ENCODE peak calls at places on chromosomes 4 and X, in seven cellular contexts. Y is stomach, U is tibial nerve, N is H1, E is ovary, X is GM12878, L is A549. T is an unnamed sample.

GRCh38 chr4:121936101-121936500 is 15.8 kb downstream of the TRPC3 start:
- DNase-seq in L (no peak), N (no peak), U (no peak), E (no peak), X (no peak), Y (no peak), T (no peak)

GRCh38 chrX:23118890-23119527 is 119.2 kb downstream of the DDX53 start:
- DNase-seq in U (no peak), Y (no peak), N (no peak), L (no peak), E (no peak), X (no peak), T (no peak)

GRCh38 chr4:20925176-20925575 is 224.9 kb downstream of the PACRGL start:
- DNase-seq in Y (no peak), U (no peak), N (no peak), X (no peak), E (no peak), L (no peak), T (no peak)

GRCh38 chrX:49041683-49042529 is 1.3 kb downstream of the TFE3 start:
- DNase-seq in L (peak), N (no peak), U (no peak), E (no peak), Y (no peak), X (no peak), T (no peak)

GRCh38 chr4:42492977-42493376 is 95.7 kb downstream of the SHISA3 start:
- DNase-seq in U (no peak), X (no peak), Y (no peak), L (no peak), N (no peak), E (no peak), T (peak)

GRCh38 chr4:183443609-183444148 is 757 bp upstream of the CDKN2AIP start:
- DNase-seq in X (no peak), Y (no peak), U (peak), E (no peak), N (no peak), L (peak), T (no peak)

GRCh38 chrX:95318882-95319281 is 1365.8 kb upstream of the DIAPH2 start:
- DNase-seq in U (no peak), Y (no peak), E (no peak), L (no peak), N (no peak), X (no peak), T (no peak)

GRCh38 chr4:141540643-141541042 is 95.7 kb upstream of the IL15 start:
- DNase-seq in Y (no peak), U (no peak), X (no peak), N (no peak), L (no peak), E (no peak), T (no peak)

GRCh38 chr4:155722816-155723499 is 35.9 kb upstream of the GUCY1B1 start:
- DNase-seq in U (no peak), X (no peak), Y (no peak), E (no peak), N (no peak), L (no peak), T (no peak)

GRCh38 chr4:168076989-168077725 is 15.2 kb upstream of the ANXA10 start:
- DNase-seq in U (peak), E (peak), Y (peak), X (peak), L (peak), N (peak), T (peak)

GRCh38 chr4:70195425-70195824 is at the start of gene ODAM:
- DNase-seq in L (no peak), X (no peak), Y (no peak), U (no peak), N (no peak), E (no peak), T (no peak)

GRCh38 chr4:181897935-181898334 is 345.3 kb upstream of the TENM3 start:
- DNase-seq in L (no peak), E (no peak), X (no peak), U (no peak), N (no peak), Y (no peak), T (no peak)

GRCh38 chr4:147494301-147494700 is 13.4 kb downstream of the EDNRA start:
- DNase-seq in E (no peak), Y (no peak), L (no peak), U (no peak), N (no peak), X (no peak), T (no peak)

GRCh38 chr4:153541426-153542096 is 75.4 kb downstream of the TMEM131L start:
- DNase-seq in E (no peak), N (no peak), U (no peak), L (no peak), X (no peak), Y (no peak), T (no peak)

GRCh38 chr4:109548655-109549054 is 11.4 kb upstream of the MCUB start:
- DNase-seq in X (no peak), N (no peak), E (no peak), Y (no peak), U (no peak), L (no peak), T (no peak)

GRCh38 chrX:131633285-131633917 is 89.5 kb downstream of the OR13H1 start:
- DNase-seq in L (peak), X (peak), Y (peak), E (peak), N (peak), U (peak), T (peak)

GRCh38 chrX:125395626-125396025 is 76.0 kb downstream of the TEX13C start:
- DNase-seq in L (no peak), Y (no peak), X (no peak), E (no peak), U (no peak), N (no peak), T (no peak)

GRCh38 chr4:99381588-99382175 is 29.1 kb upstream of the ADH1C start:
- DNase-seq in L (no peak), U (no peak), Y (no peak), X (no peak), N (no peak), E (no peak), T (no peak)

GRCh38 chrX:153304988-153305736 is 16.4 kb downstream of the PNMA6F start:
- DNase-seq in N (no peak), Y (no peak), X (no peak), E (no peak), U (no peak), L (no peak), T (no peak)

GRCh38 chr4:148951346-148951745 is 509.1 kb upstream of the NR3C2 start:
- DNase-seq in U (no peak), N (no peak), Y (no peak), E (no peak), X (no peak), L (no peak), T (no peak)

GRCh38 chr4:22515145-22515887 is 550 bp downstream of the ADGRA3 start:
- DNase-seq in Y (peak), E (peak), L (peak), U (peak), N (peak), X (no peak), T (peak)

GRCh38 chr4:163556169-163556568 is 61.7 kb downstream of the TMA16 start:
- DNase-seq in X (no peak), E (no peak), L (no peak), N (no peak), Y (no peak), U (no peak), T (no peak)

GRCh38 chr4:31647776-31648175 is 927.6 kb downstream of the PCDH7 start:
- DNase-seq in X (no peak), E (no peak), L (no peak), U (no peak), Y (no peak), N (no peak), T (no peak)

GRCh38 chr4:6910340-6910959 is 824 bp downstream of the TBC1D14 start:
- DNase-seq in U (no peak), X (no peak), N (no peak), E (no peak), L (peak), Y (no peak), T (peak)

GRCh38 chr4:17197070-17197469 is 298.6 kb upstream of the LDB2 start:
- DNase-seq in X (no peak), L (no peak), U (no peak), N (no peak), E (no peak), Y (no peak), T (no peak)

GRCh38 chr4:67288964-67289363 is 256.3 kb downstream of the CENPC start:
- DNase-seq in Y (no peak), L (no peak), E (no peak), X (no peak), U (no peak), N (peak), T (no peak)

GRCh38 chr4:23260510-23260909 is 567.8 kb downstream of the GBA3 start:
- DNase-seq in U (no peak), Y (no peak), X (no peak), E (no peak), L (no peak), N (no peak), T (no peak)

GRCh38 chr4:184748251-184748652 is 14.4 kb upstream of the CENPU start:
- DNase-seq in N (no peak), U (no peak), Y (peak), E (no peak), X (no peak), L (no peak), T (peak)

GRCh38 chr4:122012735-122013134 is 60.9 kb upstream of the TRPC3 start:
- DNase-seq in E (no peak), L (no peak), Y (no peak), N (no peak), U (no peak), X (no peak), T (no peak)

GRCh38 chr4:11182586-11183357 is 245.9 kb downstream of the HS3ST1 start:
- DNase-seq in E (no peak), U (no peak), Y (no peak), X (no peak), L (no peak), N (no peak), T (no peak)

GRCh38 chr4:95410387-95411005 is 138.3 kb downstream of the UNC5C start:
- DNase-seq in E (no peak), Y (no peak), X (no peak), U (no peak), N (no peak), L (no peak), T (no peak)

GRCh38 chr4:28966982-28967381 is 1753.2 kb upstream of the PCDH7 start:
- DNase-seq in L (no peak), U (no peak), X (no peak), Y (no peak), N (no peak), E (no peak), T (no peak)

GRCh38 chr4:129929984-129930383 is 834.0 kb downstream of the C4orf33 start:
- DNase-seq in U (no peak), Y (no peak), X (no peak), L (no peak), N (no peak), E (no peak), T (no peak)

DNA sequence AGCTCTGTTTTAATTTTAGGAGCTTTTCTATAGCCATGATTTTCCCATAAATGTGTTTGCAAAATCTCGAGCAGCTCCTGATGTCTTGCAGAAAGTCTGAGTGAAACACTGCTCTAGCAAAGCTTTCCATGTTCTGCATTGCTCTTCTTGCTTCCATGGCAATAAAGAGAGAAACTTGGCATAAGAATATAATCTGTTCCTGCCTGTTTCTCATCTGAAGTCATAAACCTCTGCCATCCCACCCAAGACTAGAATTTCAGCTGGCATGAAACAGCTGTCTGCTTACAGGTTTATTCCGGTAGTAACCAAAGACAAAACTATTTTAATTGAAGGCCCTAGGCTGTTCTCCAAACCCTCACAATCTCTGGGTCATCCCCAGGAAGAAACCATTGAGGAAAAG is 254.5 kb downstream of the SPRY1 start:
- DNase-seq in X (no peak), U (no peak), N (no peak), Y (no peak), L (no peak), E (no peak), T (no peak)
- TF ChIP-seq EP300 in X (no peak), U (no peak), N (no peak), Y (no peak), L (no peak), E (no peak), T (no peak)

DNA sequence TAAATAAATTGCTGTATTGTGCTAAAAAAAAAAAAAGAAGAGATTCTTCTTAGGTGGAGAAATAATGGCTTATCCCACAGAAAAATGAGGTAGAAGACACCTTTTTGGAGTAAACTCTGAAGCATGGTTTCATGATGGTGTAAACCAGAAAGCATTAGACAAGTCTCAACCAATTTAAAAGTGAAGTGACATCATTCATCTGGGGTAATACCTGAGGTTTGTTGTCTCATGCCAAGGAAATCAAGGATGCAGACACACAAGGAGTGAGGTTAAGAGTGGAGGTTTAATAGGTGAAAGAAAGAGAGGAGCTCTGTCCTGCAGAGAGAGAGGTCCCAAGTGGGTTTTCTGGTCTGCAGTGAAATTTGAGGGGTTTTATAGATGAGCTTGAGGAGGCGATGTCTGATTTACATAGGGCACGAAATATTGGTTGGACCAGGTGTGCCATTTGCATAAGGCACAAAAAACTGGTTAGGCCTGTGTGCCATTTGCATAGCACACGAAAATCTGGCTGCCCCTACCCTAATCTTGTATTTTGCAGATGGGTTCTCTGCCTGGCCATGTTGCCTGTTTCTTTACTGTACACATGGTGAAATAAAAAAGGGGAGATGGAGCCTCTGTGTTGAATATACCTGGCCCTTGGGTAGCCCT is 25.0 kb upstream of the CWH43 start:
- DNase-seq in L (no peak), Y (no peak), X (no peak), N (no peak), E (no peak), U (no peak), T (no peak)
- TF ChIP-seq EP300 in L (no peak), Y (no peak), X (no peak), N (no peak), E (no peak), U (no peak), T (no peak)

GRCh38 chrX:101407167-101407747 is 468 bp downstream of the GLA start:
- DNase-seq in U (no peak), Y (no peak), N (peak), E (no peak), X (no peak), L (no peak), T (no peak)

GRCh38 chrX:101409043-101409442 is 1.0 kb downstream of the HNRNPH2 start:
- DNase-seq in U (no peak), Y (no peak), X (no peak), E (no peak), L (no peak), N (no peak), T (no peak)

GRCh38 chrX:101408530-101408836 is 461 bp downstream of the HNRNPH2 start:
- DNase-seq in X (no peak), Y (no peak), L (no peak), N (no peak), E (no peak), U (no peak), T (no peak)

GRCh38 chrX:101410461-101410860 is 2.4 kb downstream of the HNRNPH2 start:
- DNase-seq in U (no peak), N (no peak), Y (no peak), E (no peak), X (no peak), L (no peak), T (no peak)

GRCh38 chrX:101407748-101408529 is at the start of the genes GLA and HNRNPH2:
- DNase-seq in U (peak), L (peak), Y (peak), X (peak), E (peak), N (peak), T (peak)
- TF ChIP-seq EP300 in U (peak), L (no peak), Y (peak), X (peak), E (peak), N (no peak), T (peak)

GRCh38 chrX:18561020-18561419 is 110.9 kb downstream of the RS1 start:
- DNase-seq in X (no peak), Y (no peak), L (no peak), N (no peak), U (no peak), E (no peak), T (no peak)
- TF ChIP-seq EP300 in X (no peak), Y (no peak), L (no peak), N (no peak), U (no peak), E (no peak), T (no peak)

GRCh38 chrX:130171446-130172126 is at the start of gene RAB33A:
- DNase-seq in U (no peak), Y (no peak), L (no peak), E (peak), N (peak), X (no peak), T (peak)

GRCh38 chrX:130174051-130174704 is 2.4 kb downstream of the RAB33A start:
- DNase-seq in N (no peak), X (no peak), U (no peak), Y (no peak), E (no peak), L (no peak), T (no peak)

GRCh38 chrX:130172127-130172834 is 519 bp downstream of the RAB33A start:
- DNase-seq in E (no peak), U (no peak), N (peak), Y (no peak), X (no peak), L (no peak), T (no peak)

GRCh38 chrX:130173190-130173895 is 1.6 kb downstream of the RAB33A start:
- DNase-seq in L (no peak), X (peak), U (no peak), N (no peak), Y (no peak), E (no peak), T (peak)

GRCh38 chrX:130170752-130171445 is 863 bp upstream of the RAB33A start:
- DNase-seq in Y (peak), E (peak), U (no peak), X (peak), L (peak), N (peak), T (peak)
- TF ChIP-seq EP300 in Y (no peak), E (no peak), U (no peak), X (no peak), L (no peak), N (no peak), T (no peak)

DNA sequence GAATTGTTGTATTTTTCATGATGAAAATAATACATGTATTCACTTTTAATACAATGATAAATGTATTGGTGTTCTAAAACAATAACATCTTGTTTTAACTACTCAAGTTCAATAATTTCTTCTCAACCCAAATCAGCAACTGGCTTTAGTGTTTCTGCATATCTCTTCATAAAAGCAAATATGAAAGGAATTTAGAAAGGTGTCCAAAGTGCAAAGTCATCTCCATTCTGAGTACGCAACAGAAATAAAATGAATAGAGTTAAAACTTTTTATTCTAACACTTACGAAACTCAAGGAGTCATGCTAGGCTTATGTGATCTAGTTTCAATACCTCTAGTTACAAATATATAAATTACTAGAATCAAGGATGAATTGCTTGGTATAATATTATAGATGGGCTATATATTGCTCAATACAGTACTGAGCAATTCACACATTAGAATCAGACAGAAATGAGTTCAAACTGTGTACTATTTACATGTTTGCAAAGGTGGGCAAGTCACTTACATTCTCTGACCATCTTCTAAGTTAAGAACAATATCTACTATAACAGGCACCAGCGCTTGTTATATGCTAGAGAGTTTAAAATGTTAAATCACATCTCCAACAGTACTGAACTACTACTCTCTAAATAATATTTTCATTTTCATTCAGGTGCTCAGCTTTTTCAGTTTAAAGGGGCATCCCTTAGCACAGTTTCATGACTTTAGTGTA is 51.5 kb downstream of the PPA2 start:
- DNase-seq in N (no peak), X (no peak), E (no peak), Y (no peak), U (no peak), L (no peak), T (no peak)
- TF ChIP-seq EP300 in N (no peak), X (no peak), E (no peak), Y (no peak), U (no peak), L (no peak), T (no peak)

GRCh38 chr4:13299343-13299742 is 184.8 kb downstream of the RAB28 start:
- DNase-seq in L (no peak), Y (no peak), N (no peak), X (no peak), U (no peak), E (no peak), T (no peak)

GRCh38 chr4:13294961-13295605 is 189.1 kb downstream of the RAB28 start:
- DNase-seq in N (no peak), Y (no peak), E (no peak), X (no peak), U (no peak), L (no peak), T (no peak)

GRCh38 chr4:13302876-13303275 is 181.3 kb downstream of the RAB28 start:
- DNase-seq in Y (no peak), L (no peak), N (no peak), X (no peak), U (no peak), E (no peak), T (no peak)

GRCh38 chr4:13298655-13299054 is 185.5 kb downstream of the RAB28 start:
- DNase-seq in U (no peak), Y (no peak), X (no peak), N (no peak), E (no peak), L (no peak), T (peak)
- TF ChIP-seq EP300 in U (no peak), Y (peak), X (no peak), N (no peak), E (no peak), L (no peak), T (peak)